ENCODE peak calls at places on chromosome 16, in six cellular contexts. Z is esophagus squamous epithelium, W is adrenal gland, G is stomach, K is ovary, E is Peyer's patch. C is an unnamed sample.

GRCh38 chr16:65392831-65393565 is 271.1 kb upstream of the CDH11 start:
- DNase-seq in K (no peak), E (no peak), W (no peak), Z (no peak), G (no peak), C (no peak)

GRCh38 chr16:27698266-27698665 is 148.3 kb downstream of the KATNIP start:
- DNase-seq in Z (no peak), G (no peak), W (no peak), K (no peak), E (no peak), C (no peak)

GRCh38 chr16:24045641-24046040 is 209.9 kb downstream of the PRKCB start:
- DNase-seq in K (no peak), Z (no peak), G (no peak), E (no peak), W (no peak), C (no peak)

GRCh38 chr16:88658714-88659113 is 4.2 kb downstream of the MVD start:
- DNase-seq in G (no peak), W (no peak), K (no peak), Z (no peak), E (no peak), C (no peak)

GRCh38 chr16:19003935-19004334 is 20.2 kb downstream of the TMC7 start:
- DNase-seq in K (no peak), W (no peak), Z (no peak), E (no peak), G (no peak), C (no peak)

GRCh38 chr16:30983289-30983889 is 1.6 kb upstream of the HSD3B7 start:
- DNase-seq in W (no peak), K (no peak), E (no peak), G (no peak), Z (no peak), C (no peak)

GRCh38 chr16:23435500-23435899 is 17.5 kb downstream of the COG7 start:
- DNase-seq in K (peak), W (peak), G (peak), Z (no peak), E (peak), C (peak)

GRCh38 chr16:4319454-4319853 is 3.6 kb downstream of the GLIS2 start:
- DNase-seq in W (peak), Z (no peak), K (peak), E (peak), G (peak), C (no peak)

GRCh38 chr16:29947897-29948296 is 14.0 kb upstream of the TMEM219 start:
- DNase-seq in Z (no peak), E (no peak), G (no peak), K (no peak), W (no peak), C (no peak)

GRCh38 chr16:87693827-87694226 is 72.0 kb downstream of the KLHDC4 start:
- DNase-seq in G (no peak), K (no peak), Z (no peak), W (no peak), E (no peak), C (no peak)

GRCh38 chr16:75224281-75224680 is 5.5 kb downstream of the CTRB1 start:
- DNase-seq in W (no peak), G (no peak), E (no peak), Z (no peak), K (no peak), C (no peak)

DNA sequence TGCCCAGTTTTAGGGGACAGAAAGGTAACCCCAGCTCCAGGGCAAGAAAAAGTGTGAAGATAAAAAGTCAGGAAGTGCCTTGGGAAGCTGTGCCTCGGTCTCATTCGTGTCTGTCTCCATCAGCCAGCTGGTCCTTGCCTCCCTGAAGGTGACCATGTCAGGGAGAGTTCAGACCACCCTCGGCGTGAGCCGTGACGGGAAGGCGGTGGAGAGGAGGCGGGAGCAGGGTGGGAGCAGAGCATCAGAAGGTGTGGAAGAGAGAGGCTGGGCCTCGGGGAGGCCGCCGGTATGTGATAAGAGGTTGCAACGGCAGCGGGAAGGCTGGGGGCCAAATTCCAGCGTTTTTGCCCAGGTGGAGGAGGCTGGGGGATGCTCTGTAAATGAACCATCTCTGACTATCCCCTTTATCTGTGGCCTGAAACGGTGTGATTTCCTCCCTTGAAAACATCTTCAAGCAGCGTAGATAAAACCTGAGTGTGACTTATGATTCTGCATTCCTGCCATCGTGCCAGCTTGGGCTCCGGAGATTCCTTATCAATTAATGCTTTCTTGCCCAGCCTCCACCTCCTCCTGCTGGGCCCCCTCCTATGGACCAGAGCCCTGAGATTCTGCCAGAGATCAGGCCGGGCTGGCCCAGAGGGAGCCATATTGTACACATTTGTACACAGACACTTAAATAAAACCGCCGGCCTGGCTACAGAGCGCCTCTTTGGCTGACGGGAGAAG is 251.8 kb downstream of the IRF8 start:
- DNase-seq in Z (no peak), G (no peak), E (no peak), W (no peak), K (no peak), C (no peak)
- H3K27ac ChIP-seq in Z (peak), G (peak), E (peak), W (no peak), K (no peak), C (no peak)

GRCh38 chr16:1981972-1982574 is 804 bp upstream of the NOXO1 start:
- DNase-seq in K (no peak), Z (no peak), W (no peak), E (no peak), G (no peak), C (peak)

GRCh38 chr16:1983053-1983543 is 895 bp upstream of the GFER start:
- DNase-seq in W (no peak), Z (no peak), K (no peak), E (no peak), G (no peak), C (no peak)

GRCh38 chr16:1983544-1984346 is at the start of gene GFER:
- DNase-seq in W (peak), E (peak), K (peak), G (peak), Z (no peak), C (peak)

GRCh38 chr16:1985466-1986150 is 1.6 kb downstream of the GFER start:
- DNase-seq in G (no peak), K (no peak), E (no peak), W (no peak), Z (no peak), C (no peak)

DNA sequence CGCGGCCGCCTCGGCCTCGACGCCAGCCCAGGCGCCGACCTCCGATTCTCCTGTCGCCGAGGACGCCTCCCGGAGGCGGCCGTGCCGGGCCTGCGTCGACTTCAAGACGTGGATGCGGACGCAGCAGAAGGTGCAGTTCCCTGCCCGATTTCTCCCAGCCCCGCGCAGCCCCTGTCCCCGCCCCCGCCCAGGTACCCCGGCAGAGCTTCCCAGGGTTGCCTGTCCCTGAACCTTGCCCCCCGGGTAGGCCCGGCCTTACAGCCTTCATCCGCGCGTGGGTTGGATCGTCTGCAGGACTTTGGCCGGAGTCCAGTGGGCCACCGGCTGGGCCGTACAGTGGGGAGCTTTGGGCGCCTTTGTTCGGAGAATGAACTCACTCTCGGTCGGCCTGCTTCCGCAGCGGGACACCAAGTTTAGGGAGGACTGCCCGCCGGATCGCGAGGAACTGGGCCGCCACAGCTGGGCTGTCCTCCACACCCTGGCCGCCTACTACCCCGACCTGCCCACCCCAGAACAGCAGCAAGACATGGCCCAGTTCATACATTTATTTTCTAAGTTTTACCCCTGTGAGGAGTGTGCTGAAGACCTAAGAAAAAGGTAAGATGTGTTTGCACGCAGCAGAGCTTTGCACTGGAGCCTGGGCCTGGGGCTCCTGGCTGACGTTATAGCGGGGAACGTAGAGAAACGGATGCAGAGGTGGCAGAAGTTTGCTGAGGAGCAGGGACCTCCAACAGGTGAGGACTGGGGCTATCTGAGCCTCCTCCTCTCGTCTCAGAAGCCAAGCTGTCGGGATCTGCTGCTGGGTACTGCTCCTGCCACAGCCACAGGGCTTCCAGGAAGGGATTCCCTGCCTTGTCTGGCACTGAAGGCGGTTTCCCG is 593 bp downstream of the GFER start:
- DNase-seq in E (peak), Z (no peak), G (no peak), W (peak), K (no peak), C (no peak)
- TF ChIP-seq POLR2A in E (peak), Z (no peak), G (no peak), W (no peak), K (no peak), C (no peak)

DNA sequence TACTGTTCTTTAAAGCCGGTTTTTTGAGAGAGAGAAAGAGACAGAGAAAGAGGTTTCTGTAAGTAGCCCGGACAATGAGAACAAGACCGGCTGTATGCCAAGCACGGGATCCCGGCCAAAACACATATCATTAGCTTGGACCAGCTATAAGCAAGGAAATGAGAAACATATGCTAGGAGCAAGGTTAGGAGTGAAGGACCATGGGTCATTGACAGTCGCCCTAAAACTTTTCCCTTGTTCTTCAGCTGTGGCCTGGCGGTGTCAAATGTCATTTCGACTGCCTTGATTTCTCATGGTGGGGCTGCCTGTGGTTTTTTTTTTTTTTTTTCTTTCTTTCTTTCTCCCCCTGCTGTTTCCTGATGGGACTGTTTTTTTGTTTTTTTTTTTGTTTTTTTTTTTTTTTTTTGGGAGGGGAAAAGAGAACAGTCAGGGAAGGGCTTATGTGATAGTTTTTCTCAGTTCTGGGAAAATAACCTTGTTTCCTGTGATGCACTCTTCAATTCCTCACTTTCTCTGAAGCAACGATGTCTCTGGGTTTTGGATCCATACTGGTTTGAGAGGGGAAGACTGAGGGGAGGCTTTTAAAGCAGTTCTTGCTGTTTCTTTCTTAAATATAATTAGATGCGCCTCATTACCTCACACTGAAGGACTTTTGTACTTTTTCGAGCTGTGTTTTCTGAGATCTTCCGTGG is 124.8 kb upstream of the ZFHX3 start:
- DNase-seq in W (peak), Z (no peak), G (peak), K (peak), E (no peak), C (peak)
- H3K27ac ChIP-seq in W (no peak), Z (peak), G (no peak), K (peak), E (no peak), C (peak)

GRCh38 chr16:67394271-67395104 is 1.2 kb upstream of the TPPP3 start:
- DNase-seq in E (no peak), K (peak), W (no peak), G (no peak), Z (no peak), C (peak)

GRCh38 chr16:67391424-67392300 is 1.6 kb downstream of the TPPP3 start:
- DNase-seq in E (no peak), G (no peak), K (peak), Z (no peak), W (no peak), C (no peak)

GRCh38 chr16:67392301-67393059 is 818 bp downstream of the TPPP3 start:
- DNase-seq in Z (no peak), G (no peak), W (no peak), E (no peak), K (no peak), C (no peak)

GRCh38 chr16:67393790-67394270 is 532 bp upstream of the TPPP3 start:
- DNase-seq in W (no peak), Z (no peak), K (no peak), E (no peak), G (no peak), C (no peak)

GRCh38 chr16:67393111-67393789 is at the start of gene TPPP3:
- DNase-seq in Z (no peak), W (peak), K (peak), G (peak), E (peak), C (peak)
- TF ChIP-seq POLR2A in Z (no peak), W (peak), K (peak), G (no peak), E (no peak), C (peak)

GRCh38 chr16:55809386-55809785 is 23.5 kb downstream of the CES1 start:
- DNase-seq in K (no peak), Z (no peak), W (no peak), G (no peak), E (no peak), C (no peak)

GRCh38 chr16:55811811-55812210 is 21.1 kb downstream of the CES1 start:
- DNase-seq in E (no peak), W (no peak), G (no peak), K (no peak), Z (no peak), C (no peak)

GRCh38 chr16:55812951-55813350 is 19.9 kb downstream of the CES1 start:
- DNase-seq in E (no peak), Z (no peak), G (no peak), W (no peak), K (no peak), C (no peak)

GRCh38 chr16:55815320-55815719 is 17.6 kb downstream of the CES1 start:
- DNase-seq in W (no peak), E (no peak), K (no peak), Z (no peak), G (no peak), C (no peak)

GRCh38 chr16:55809851-55810250 is 23.0 kb downstream of the CES1 start:
- DNase-seq in G (no peak), K (no peak), Z (no peak), W (no peak), E (no peak), C (no peak)
- H3K27ac ChIP-seq in G (no peak), K (no peak), Z (no peak), W (no peak), E (no peak), C (no peak)

DNA sequence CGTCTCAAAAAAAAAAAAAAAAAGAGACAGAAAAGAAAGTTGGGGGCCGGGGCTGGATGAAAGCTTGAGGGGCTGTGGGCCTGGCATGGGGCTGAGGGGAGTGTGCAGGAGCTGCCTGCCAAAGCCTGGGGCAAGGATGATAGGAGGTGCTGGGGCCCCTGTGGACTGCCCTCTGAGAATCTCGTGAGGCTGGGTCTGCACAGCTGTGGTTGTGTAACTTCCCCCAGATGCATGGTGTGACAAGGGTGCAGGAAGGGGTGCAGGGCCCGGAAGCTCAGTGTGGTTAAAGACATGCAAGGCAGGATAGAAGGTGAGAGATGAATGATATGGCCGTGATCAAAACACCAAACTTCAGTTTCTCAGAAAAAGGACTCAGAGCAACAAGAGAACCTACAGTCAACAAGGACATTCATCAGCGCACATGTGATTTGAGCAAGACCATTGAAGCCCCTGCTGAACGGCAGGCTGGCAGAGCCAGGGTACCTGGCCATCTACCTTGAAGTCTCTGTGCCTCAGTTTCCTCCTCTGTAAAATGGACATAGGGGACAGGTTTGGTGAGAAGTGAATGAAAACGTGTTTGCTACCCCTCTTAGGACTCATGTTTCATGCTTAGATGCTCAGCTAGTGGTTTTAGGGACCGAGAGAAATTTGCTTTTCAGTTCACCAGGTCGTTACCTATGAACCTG is 9.6 kb downstream of the IL32 start:
- DNase-seq in G (peak), W (no peak), E (peak), K (no peak), Z (no peak), C (no peak)
- TF ChIP-seq POLR2A in G (no peak), W (no peak), E (no peak), K (no peak), Z (no peak), C (peak)

DNA sequence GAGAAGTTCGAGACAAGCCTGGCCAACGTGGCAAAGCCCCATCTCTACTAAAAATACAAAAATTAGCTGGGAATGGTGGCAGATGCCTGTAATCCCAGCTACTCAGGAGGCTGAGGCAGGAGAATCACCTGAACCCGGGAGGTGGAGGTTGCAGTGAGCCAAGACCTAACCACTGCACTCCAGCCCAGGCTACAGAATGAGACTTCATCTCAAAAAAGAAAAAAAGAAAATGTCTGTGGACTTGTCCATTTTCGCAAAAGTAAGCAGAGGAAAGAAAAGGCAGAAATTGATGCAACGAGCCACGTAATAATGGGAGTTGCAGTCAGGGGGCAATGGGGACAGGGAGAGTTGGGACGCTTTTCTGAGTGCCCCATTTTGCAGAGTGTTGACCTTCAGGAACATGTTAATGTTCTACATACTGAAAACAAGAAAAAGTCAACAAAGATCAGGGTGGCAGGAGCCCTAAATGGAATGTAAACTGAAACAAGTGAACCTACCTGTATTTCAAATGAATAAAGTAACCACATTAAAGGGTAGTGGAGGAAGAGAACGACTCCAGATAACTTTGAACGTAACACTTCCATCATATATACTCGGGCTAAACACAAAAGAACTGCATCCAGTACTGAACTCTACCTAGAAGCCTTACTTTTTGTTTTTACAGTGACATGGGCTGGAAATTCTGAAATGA is 76.4 kb downstream of the CNGB1 start:
- DNase-seq in E (no peak), Z (no peak), K (no peak), G (no peak), W (no peak), C (no peak)
- H3K27ac ChIP-seq in E (no peak), Z (peak), K (no peak), G (peak), W (no peak), C (peak)